ENCODE peak calls at places on chromosomes 13 and 19, in ten cellular contexts. V is Caco-2; Z is ascending aorta; U is HFF-Myc; Y is mesendoderm; E is neuronal stem cell; T is breast epithelium; B is CD8-positive, alpha-beta memory T cell; S is fibroblast of lung; N is AG04450. G is an unnamed sample.

GRCh38 chr19:1266116-1266817 is 2.9 kb upstream of the CIRBP start:
- DNase-seq in V (peak), Z (peak), U (peak), Y (peak), E (peak), T (peak), B (peak), S (peak), N (no peak), G (peak)

GRCh38 chr13:63208811-63209210 is 1793.2 kb upstream of the PCDH20 start:
- DNase-seq in V (no peak), Z (no peak), U (no peak), Y (no peak), E (no peak), T (no peak), B (no peak), S (peak), N (no peak), G (no peak)

GRCh38 chr19:43624933-43625332 is 5.5 kb upstream of the ZNF428 start:
- DNase-seq in V (no peak), Z (peak), U (no peak), Y (peak), E (no peak), T (no peak), B (peak), S (no peak), N (no peak), G (peak)

GRCh38 chr13:39600766-39601165 is 2.2 kb downstream of the LHFPL6 start:
- DNase-seq in V (no peak), Z (peak), U (no peak), Y (peak), E (no peak), T (no peak), B (no peak), S (no peak), N (no peak), G (no peak)

GRCh38 chr13:45626731-45627374 is 11.3 kb upstream of the ERICH6B start:
- DNase-seq in V (no peak), Z (no peak), U (no peak), Y (peak), E (no peak), T (no peak), B (no peak), S (peak), N (no peak), G (no peak)

GRCh38 chr19:16917401-16917800 is 28.6 kb downstream of the F2RL3 start:
- DNase-seq in V (no peak), Z (no peak), U (no peak), Y (no peak), E (no peak), T (no peak), B (no peak), S (no peak), N (no peak), G (no peak)

GRCh38 chr19:39544201-39544903 is 4.4 kb upstream of the EID2 start:
- DNase-seq in V (no peak), Z (no peak), U (no peak), Y (no peak), E (no peak), T (no peak), B (no peak), S (peak), N (no peak), G (no peak)

GRCh38 chr13:66528903-66529576 is 701.1 kb downstream of the PCDH9 start:
- DNase-seq in V (no peak), Z (no peak), U (no peak), Y (no peak), E (no peak), T (no peak), B (no peak), S (peak), N (no peak), G (no peak)

GRCh38 chr19:679418-680286 is 3.5 kb downstream of the FSTL3 start:
- DNase-seq in V (peak), Z (peak), U (no peak), Y (peak), E (no peak), T (peak), B (peak), S (peak), N (peak), G (peak)

GRCh38 chr19:29823581-29824330 is 12.0 kb downstream of the CCNE1 start:
- DNase-seq in V (no peak), Z (no peak), U (no peak), Y (no peak), E (no peak), T (peak), B (no peak), S (no peak), N (no peak), G (no peak)

GRCh38 chr19:5536337-5536894 is 31.3 kb downstream of the TINCR start:
- DNase-seq in V (no peak), Z (no peak), U (no peak), Y (peak), E (peak), T (no peak), B (no peak), S (peak), N (no peak), G (peak)

GRCh38 chr13:78660130-78660857 is 1.3 kb upstream of the OBI1 start:
- DNase-seq in V (no peak), Z (no peak), U (no peak), Y (peak), E (no peak), T (no peak), B (no peak), S (peak), N (no peak), G (no peak)

GRCh38 chr13:110054041-110054440 is 252.9 kb downstream of the COL4A1 start:
- DNase-seq in V (no peak), Z (no peak), U (no peak), Y (no peak), E (no peak), T (no peak), B (no peak), S (no peak), N (no peak), G (no peak)

GRCh38 chr19:55691561-55692481 is 16.8 kb downstream of the EPN1 start:
- DNase-seq in V (peak), Z (no peak), U (no peak), Y (no peak), E (no peak), T (peak), B (no peak), S (no peak), N (no peak), G (no peak)

GRCh38 chr19:6556480-6556879 is 25.7 kb downstream of the TNFSF9 start:
- DNase-seq in V (no peak), Z (no peak), U (no peak), Y (no peak), E (no peak), T (no peak), B (no peak), S (peak), N (no peak), G (no peak)

GRCh38 chr19:56423276-56423984 is 19.3 kb downstream of the ZNF583 start:
- DNase-seq in V (no peak), Z (no peak), U (no peak), Y (peak), E (no peak), T (no peak), B (no peak), S (peak), N (no peak), G (no peak)

GRCh38 chr13:24516919-24517318 is 4.3 kb upstream of the PARP4 start:
- DNase-seq in V (no peak), Z (no peak), U (no peak), Y (no peak), E (no peak), T (no peak), B (no peak), S (no peak), N (no peak), G (no peak)

GRCh38 chr19:48868196-48868886 is at the start of gene PLEKHA4:
- DNase-seq in V (no peak), Z (peak), U (no peak), Y (no peak), E (no peak), T (no peak), B (no peak), S (peak), N (no peak), G (peak)

GRCh38 chr19:5356428-5356827 is 15.8 kb upstream of the PTPRS start:
- DNase-seq in V (no peak), Z (no peak), U (no peak), Y (no peak), E (no peak), T (no peak), B (no peak), S (peak), N (no peak), G (no peak)

GRCh38 chr13:36431204-36432105 is 840 bp upstream of the CCNA1 start:
- DNase-seq in V (no peak), Z (no peak), U (no peak), Y (peak), E (peak), T (no peak), B (no peak), S (no peak), N (no peak), G (no peak)

GRCh38 chr13:36858285-36858684 is 39.3 kb downstream of the RFXAP start:
- DNase-seq in V (no peak), Z (no peak), U (peak), Y (peak), E (no peak), T (no peak), B (no peak), S (peak), N (peak), G (no peak)

GRCh38 chr13:40562975-40563349 is 103.5 kb downstream of the FOXO1 start:
- DNase-seq in V (no peak), Z (no peak), U (no peak), Y (no peak), E (no peak), T (no peak), B (no peak), S (peak), N (no peak), G (no peak)

GRCh38 chr19:1410136-1410786 is 2.9 kb downstream of the DAZAP1 start:
- DNase-seq in V (no peak), Z (no peak), U (no peak), Y (no peak), E (no peak), T (no peak), B (no peak), S (peak), N (no peak), G (peak)

GRCh38 chr13:40777166-40777956 is 6.4 kb upstream of the MRPS31 start:
- DNase-seq in V (no peak), Z (no peak), U (no peak), Y (peak), E (peak), T (no peak), B (peak), S (peak), N (no peak), G (peak)

GRCh38 chr19:49210108-49210900 is 52.7 kb downstream of the TRPM4 start:
- DNase-seq in V (peak), Z (no peak), U (no peak), Y (peak), E (peak), T (no peak), B (no peak), S (no peak), N (no peak), G (peak)

GRCh38 chr13:27012482-27013197 is 159.0 kb downstream of the USP12 start:
- DNase-seq in V (no peak), Z (no peak), U (peak), Y (no peak), E (no peak), T (no peak), B (no peak), S (peak), N (peak), G (no peak)

GRCh38 chr13:73715114-73715909 is 418.9 kb downstream of the KLF12 start:
- DNase-seq in V (no peak), Z (no peak), U (no peak), Y (no peak), E (no peak), T (no peak), B (peak), S (no peak), N (no peak), G (no peak)

GRCh38 chr13:113588394-113589111 is 4.0 kb downstream of the TFDP1 start:
- DNase-seq in V (peak), Z (peak), U (no peak), Y (no peak), E (no peak), T (peak), B (no peak), S (no peak), N (no peak), G (no peak)

GRCh38 chr19:22532388-22533310 is 101.5 kb upstream of the ZNF492 start:
- DNase-seq in V (no peak), Z (peak), U (no peak), Y (no peak), E (no peak), T (peak), B (no peak), S (no peak), N (no peak), G (peak)

GRCh38 chr13:40179421-40179820 is 487.0 kb downstream of the FOXO1 start:
- DNase-seq in V (no peak), Z (no peak), U (no peak), Y (no peak), E (no peak), T (no peak), B (no peak), S (no peak), N (no peak), G (no peak)

GRCh38 chr13:28707629-28708427 is 10.9 kb downstream of the SLC46A3 start:
- DNase-seq in V (no peak), Z (no peak), U (peak), Y (no peak), E (no peak), T (no peak), B (no peak), S (peak), N (peak), G (no peak)

GRCh38 chr13:99190147-99190985 is 10.3 kb upstream of the UBAC2 start:
- DNase-seq in V (no peak), Z (no peak), U (no peak), Y (no peak), E (no peak), T (no peak), B (no peak), S (no peak), N (no peak), G (no peak)

GRCh38 chr13:97306646-97307045 is 84.5 kb downstream of the MBNL2 start:
- DNase-seq in V (no peak), Z (no peak), U (no peak), Y (no peak), E (no peak), T (no peak), B (no peak), S (peak), N (no peak), G (no peak)

DNA sequence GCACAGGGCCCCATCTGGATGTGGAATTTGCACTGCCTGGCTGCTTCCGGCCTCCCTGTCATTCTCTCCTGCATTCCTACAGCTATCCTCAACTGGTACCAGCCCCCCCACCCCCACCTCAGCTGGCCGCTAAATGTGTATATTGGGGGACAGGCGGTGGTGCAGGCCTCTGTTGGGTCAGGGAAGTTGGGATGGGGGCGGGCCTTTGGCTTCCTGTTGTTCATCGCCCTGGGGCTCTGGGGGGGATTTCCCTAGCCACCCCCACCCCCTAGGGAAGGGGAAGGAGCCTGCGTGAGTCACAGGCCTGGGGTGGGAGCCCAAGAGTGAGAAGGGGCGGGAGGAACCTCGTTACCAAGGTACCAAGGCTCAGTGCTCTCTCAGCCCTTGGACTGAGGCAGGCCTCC is 10.6 kb downstream of the POU2F2 start:
- DNase-seq in V (no peak), Z (peak), U (peak), Y (peak), E (no peak), T (no peak), B (peak), S (peak), N (peak), G (no peak)
- H3K4me3 ChIP-seq in V (no peak), Z (no peak), U (no peak), Y (no peak), E (no peak), T (no peak), B (peak), S (no peak), N (peak), G (no peak)

DNA sequence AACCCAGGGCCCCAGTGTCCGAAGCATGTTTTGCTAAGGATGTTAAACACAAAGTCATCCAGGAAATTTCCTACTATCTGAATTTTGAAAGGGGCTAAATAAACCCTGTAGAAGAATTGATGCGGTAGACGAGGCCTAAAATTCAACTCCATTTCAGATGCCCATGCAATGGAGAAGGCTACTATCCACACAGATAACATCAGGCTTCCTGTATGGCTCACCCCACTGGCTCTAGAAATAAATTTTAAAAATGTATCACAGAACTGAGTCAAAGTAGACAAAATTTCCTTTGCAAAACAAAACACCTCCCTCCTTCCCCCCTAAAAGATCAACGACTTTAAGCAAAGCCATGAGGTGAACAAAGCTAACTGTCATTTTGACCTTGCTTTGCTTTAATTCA is 188.4 kb downstream of the ABCC4 start:
- DNase-seq in V (no peak), Z (no peak), U (no peak), Y (no peak), E (no peak), T (no peak), B (no peak), S (no peak), N (no peak), G (no peak)
- H3K4me3 ChIP-seq in V (no peak), Z (no peak), U (no peak), Y (no peak), E (no peak), T (no peak), B (no peak), S (no peak), N (no peak), G (no peak)

DNA sequence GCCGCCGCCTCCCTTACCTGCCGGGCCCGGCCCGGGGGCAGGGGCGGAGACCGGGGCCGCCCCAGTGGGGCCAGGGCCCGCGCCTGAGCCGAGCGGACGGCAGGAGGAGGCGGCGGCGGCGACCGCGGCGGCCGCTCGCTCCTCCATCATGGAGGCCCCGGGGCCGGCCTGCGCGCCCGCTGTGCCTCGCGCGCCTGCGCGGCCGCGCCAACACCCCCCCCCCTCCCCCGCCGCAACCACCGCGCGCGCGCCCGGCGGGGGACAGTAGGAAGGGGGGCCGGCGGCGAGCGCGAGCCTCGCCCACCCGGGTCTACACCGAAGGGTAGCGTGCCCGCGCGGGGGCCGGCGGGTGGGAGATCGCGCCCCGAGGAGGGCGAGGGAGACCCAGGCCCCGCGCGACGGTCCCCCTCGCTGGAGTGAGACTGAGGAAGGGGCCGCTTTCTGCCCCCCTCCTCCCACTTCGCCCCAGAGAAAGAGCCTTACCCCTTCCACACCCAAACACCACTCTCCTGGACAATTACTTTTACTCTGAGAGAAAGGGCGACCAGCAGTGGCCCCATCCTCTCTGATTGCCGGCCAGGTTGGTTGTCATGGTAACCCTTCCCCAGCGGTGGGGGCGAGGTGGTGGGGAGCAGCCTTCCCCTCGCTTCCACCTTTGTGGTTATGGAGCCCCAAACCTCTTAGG is at the start of gene STRN4:
- DNase-seq in V (peak), Z (no peak), U (no peak), Y (peak), E (peak), T (no peak), B (peak), S (peak), N (no peak), G (no peak)
- H3K4me3 ChIP-seq in V (peak), Z (peak), U (peak), Y (peak), E (peak), T (peak), B (peak), S (peak), N (peak), G (peak)

GRCh38 chr19:11088508-11089253 is 582 bp upstream of the LDLR start:
- DNase-seq in V (no peak), Z (peak), U (no peak), Y (no peak), E (no peak), T (no peak), B (no peak), S (no peak), N (no peak), G (no peak)
- H3K4me3 ChIP-seq in V (peak), Z (peak), U (peak), Y (no peak), E (no peak), T (peak), B (peak), S (peak), N (peak), G (peak)

GRCh38 chr19:13784731-13785452 is 10.4 kb upstream of the ZSWIM4 start:
- DNase-seq in V (peak), Z (peak), U (no peak), Y (peak), E (no peak), T (peak), B (peak), S (peak), N (no peak), G (peak)
- H3K4me3 ChIP-seq in V (no peak), Z (no peak), U (no peak), Y (no peak), E (no peak), T (peak), B (no peak), S (no peak), N (no peak), G (no peak)